ENCODE peak calls at places on chromosomes 3 and 15, in nine cellular contexts. U is OCI-LY7, L is uterus, N is neuronal stem cell, Z is MM.1S, R is astrocyte, G is osteoblast, B is A549, M is gastrocnemius medialis. E is an unnamed sample. For H3K4me1, the result is how much of the 10 kb centered on the place peaks cover.

GRCh38 chr15:83320404-83320803 is 35.9 kb upstream of the BNC1 start:
- DNase-seq in Z (no peak), U (no peak), M (no peak), R (peak), B (peak), G (peak), L (no peak), N (no peak), E (no peak)

GRCh38 chr3:161475905-161476304 is 20.7 kb upstream of the OTOL1 start:
- DNase-seq in R (peak), Z (no peak), G (peak), L (no peak), M (no peak), B (peak), U (no peak), N (no peak), E (no peak)

GRCh38 chr15:98800437-98801233 is 152.3 kb downstream of the IGF1R start:
- DNase-seq in Z (no peak), B (peak), R (peak), M (peak), L (peak), U (no peak), G (no peak), N (peak), E (peak)

GRCh38 chr3:168162172-168162571 is 66.4 kb upstream of the GOLIM4 start:
- DNase-seq in L (no peak), Z (no peak), M (no peak), B (no peak), N (no peak), R (peak), U (no peak), G (no peak), E (no peak)

GRCh38 chr3:12773724-12774105 is 14.7 kb upstream of the TMEM40 start:
- DNase-seq in G (no peak), R (no peak), N (no peak), Z (no peak), L (no peak), U (no peak), M (no peak), B (no peak), E (no peak)

GRCh38 chr3:31772781-31773180 is 208.3 kb downstream of the OSBPL10 start:
- DNase-seq in U (no peak), Z (no peak), G (no peak), B (no peak), R (no peak), N (no peak), L (no peak), M (no peak), E (no peak)

GRCh38 chr3:13294442-13295351 is 125.4 kb downstream of the NUP210 start:
- DNase-seq in L (no peak), B (no peak), Z (no peak), M (no peak), U (peak), N (no peak), R (no peak), G (no peak), E (no peak)

GRCh38 chr3:14537590-14538450 is 2.3 kb downstream of the GRIP2 start:
- DNase-seq in R (no peak), Z (no peak), L (no peak), N (no peak), U (peak), G (peak), B (peak), M (peak), E (peak)

GRCh38 chr15:52656412-52656811 is 22.8 kb downstream of the ATOSA start:
- DNase-seq in Z (peak), U (no peak), G (no peak), N (no peak), L (no peak), M (no peak), R (no peak), B (no peak), E (no peak)

GRCh38 chr15:35698331-35698730 is 152.4 kb upstream of the DPH6 start:
- DNase-seq in B (no peak), N (no peak), Z (no peak), G (no peak), M (no peak), R (no peak), U (no peak), L (no peak), E (no peak)

GRCh38 chr3:170090601-170090981 is 52.8 kb downstream of the GPR160 start:
- DNase-seq in M (no peak), N (no peak), B (no peak), U (no peak), Z (no peak), L (no peak), G (no peak), R (no peak), E (no peak)

GRCh38 chr3:23685484-23686258 is 120.1 kb upstream of the UBE2E1 start:
- DNase-seq in Z (no peak), N (no peak), G (peak), R (peak), B (peak), M (peak), U (no peak), L (peak), E (peak)

GRCh38 chr3:102069211-102069662 is 219.9 kb downstream of the NFKBIZ start:
- DNase-seq in U (no peak), M (no peak), N (no peak), L (no peak), R (peak), G (peak), B (peak), Z (no peak), E (no peak)

GRCh38 chr3:140629351-140630137 is 48.3 kb upstream of the TRIM42 start:
- DNase-seq in M (no peak), R (peak), N (no peak), Z (no peak), U (no peak), L (no peak), B (peak), G (peak), E (no peak)

GRCh38 chr15:80934761-80935221 is 54.8 kb downstream of the MESD start:
- DNase-seq in B (peak), M (no peak), L (no peak), R (peak), Z (no peak), U (no peak), N (no peak), G (peak), E (no peak)

GRCh38 chr15:74319596-74320357 is 47.7 kb downstream of the CYP11A1 start:
- DNase-seq in G (peak), M (no peak), Z (no peak), R (no peak), N (peak), B (no peak), L (no peak), U (no peak), E (peak)

GRCh38 chr15:44159492-44159891 is 35.6 kb downstream of the FRMD5 start:
- DNase-seq in R (no peak), L (no peak), N (no peak), M (no peak), G (no peak), B (peak), U (no peak), Z (no peak), E (no peak)

GRCh38 chr3:42263354-42264346 is 2.3 kb downstream of the CCK start:
- DNase-seq in B (no peak), R (no peak), N (peak), Z (no peak), L (no peak), U (no peak), M (no peak), G (no peak), E (no peak)

GRCh38 chr3:83195243-83195642 is 1433.8 kb upstream of the GBE1 start:
- DNase-seq in G (no peak), N (no peak), B (no peak), U (no peak), L (no peak), R (no peak), M (no peak), Z (no peak), E (no peak)

GRCh38 chr15:46677491-46677890 is 1039.8 kb upstream of the SEMA6D start:
- DNase-seq in B (no peak), Z (no peak), L (no peak), G (no peak), M (no peak), U (no peak), R (no peak), N (no peak), E (no peak)

GRCh38 chr3:187208159-187208558 is 10.9 kb downstream of the RTP1 start:
- DNase-seq in U (no peak), N (no peak), M (no peak), B (no peak), G (no peak), R (peak), L (no peak), Z (no peak), E (peak)

GRCh38 chr15:43799209-43799944 is 643 bp downstream of the SERINC4 start:
- DNase-seq in Z (no peak), B (no peak), N (no peak), G (no peak), L (no peak), U (peak), M (no peak), R (no peak), E (no peak)

GRCh38 chr15:36951747-36952247 is 148.6 kb downstream of the MEIS2 start:
- DNase-seq in B (peak), U (no peak), Z (no peak), M (no peak), G (no peak), N (peak), L (no peak), R (peak), E (no peak)

GRCh38 chr3:62049033-62049432 is 324.3 kb downstream of the FEZF2 start:
- DNase-seq in N (no peak), Z (no peak), G (no peak), L (no peak), U (no peak), M (no peak), R (peak), B (no peak), E (no peak)

GRCh38 chr3:187963677-187964385 is 190.1 kb upstream of the LPP start:
- DNase-seq in M (peak), Z (no peak), B (no peak), U (peak), L (no peak), N (no peak), G (no peak), R (no peak), E (no peak)

GRCh38 chr3:155356594-155357370 is 63.3 kb upstream of the STRIT1 start:
- DNase-seq in B (peak), U (peak), N (no peak), Z (no peak), R (no peak), G (no peak), M (no peak), L (no peak), E (no peak)

DNA sequence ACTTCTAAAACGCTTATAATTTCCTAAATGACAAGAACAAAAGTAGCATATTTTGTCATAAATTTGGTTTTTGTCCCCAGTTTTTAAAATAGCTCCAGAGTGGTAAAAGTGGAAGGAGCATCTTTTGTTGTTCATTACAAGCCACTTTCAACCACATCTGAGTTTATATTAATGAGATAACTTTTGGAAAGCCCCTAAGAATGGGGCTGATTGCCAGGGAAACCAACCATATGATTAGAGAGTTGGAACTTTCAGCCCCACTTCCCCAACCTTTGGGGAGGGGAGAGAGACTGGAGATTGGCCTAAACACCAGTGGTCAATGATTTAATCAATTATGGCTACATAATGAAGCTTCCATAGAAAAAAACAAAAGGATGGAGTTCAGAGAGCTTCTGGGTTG is 57.4 kb downstream of the CPA3 start:
- DNase-seq in Z (peak), B (no peak), N (no peak), G (no peak), R (no peak), U (no peak), M (no peak), L (no peak), E (no peak)
- H3K4me1 ChIP-seq in Z (under half), B (under half), N (under half), G (under half), R (under half), U (under half), M (under half), L (under half), E (under half)

DNA sequence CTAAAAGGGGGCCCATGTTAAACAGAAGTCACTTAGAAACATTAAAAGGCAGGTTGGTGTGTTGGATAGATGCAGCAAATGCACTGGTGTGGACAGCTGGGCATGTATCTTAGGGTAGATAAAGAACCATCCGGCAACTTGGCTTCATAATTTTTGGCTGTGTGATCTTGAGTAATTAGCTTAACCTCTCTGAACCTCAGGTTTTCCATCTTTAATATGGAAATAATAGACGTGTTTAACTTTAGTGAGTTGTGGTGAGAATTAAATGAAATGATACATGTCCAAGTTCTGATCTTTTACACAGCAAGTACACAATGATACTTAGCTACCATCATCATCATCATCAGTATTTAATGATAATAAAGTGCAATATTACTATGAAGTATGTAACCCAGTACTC is 330.4 kb downstream of the FOXP1 start:
- DNase-seq in M (no peak), B (no peak), L (no peak), N (no peak), Z (no peak), U (no peak), G (no peak), R (no peak), E (no peak)
- H3K4me1 ChIP-seq in M (under half), B (half or more), L (under half), N (under half), Z (under half), U (under half), G (half or more), R (under half), E (under half)

DNA sequence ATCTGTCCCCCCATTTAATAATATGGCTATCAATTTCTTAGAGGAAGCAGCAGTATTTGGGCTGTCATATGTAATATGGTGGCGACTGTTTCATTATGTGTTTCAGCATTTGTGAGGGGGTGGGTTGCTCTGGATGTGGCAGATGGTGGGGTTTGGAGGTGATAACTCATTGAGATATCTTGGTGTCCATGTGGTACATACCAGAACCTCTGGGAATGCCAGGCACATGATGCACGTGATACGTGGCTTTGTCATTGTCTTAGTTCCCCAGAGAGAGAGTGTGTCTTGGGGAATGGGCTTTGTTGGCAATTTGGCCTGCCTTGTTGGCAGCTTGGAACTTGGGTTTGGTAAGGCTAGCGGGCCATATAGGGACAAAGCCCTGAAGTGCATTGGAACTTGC is 79.7 kb downstream of the DNASE1L3 start:
- DNase-seq in G (no peak), Z (no peak), N (no peak), R (no peak), M (no peak), U (no peak), B (no peak), L (no peak), E (no peak)
- H3K4me1 ChIP-seq in G (under half), Z (under half), N (under half), R (under half), M (under half), U (under half), B (under half), L (under half), E (under half)

DNA sequence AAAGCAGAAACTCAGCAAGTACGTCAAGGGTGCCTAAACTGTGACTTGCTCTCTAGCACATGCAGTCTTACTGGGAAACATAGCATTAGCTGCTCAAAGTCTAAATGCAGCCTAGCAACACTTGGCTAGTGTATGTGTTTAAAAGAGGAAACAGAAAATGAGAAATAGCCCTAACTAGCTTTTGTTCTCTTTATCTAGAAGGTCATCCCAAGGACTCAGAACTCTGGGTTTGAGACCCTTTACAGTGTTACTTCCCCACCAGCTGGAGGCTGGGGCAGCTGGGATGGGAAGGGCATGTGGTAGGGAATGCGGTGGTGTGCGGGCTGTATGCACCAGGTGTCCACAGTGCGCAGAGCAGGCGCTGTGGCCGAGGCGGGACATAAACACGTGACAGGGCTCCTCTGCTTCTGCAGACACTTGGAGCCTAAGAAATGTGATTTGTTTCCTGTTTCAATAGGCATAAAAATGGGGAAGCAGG is 13.3 kb downstream of the ETV5 start:
- DNase-seq in Z (peak), L (no peak), R (no peak), M (no peak), U (no peak), N (no peak), B (no peak), G (no peak), E (no peak)
- H3K4me1 ChIP-seq in Z (under half), L (under half), R (under half), M (under half), U (under half), N (under half), B (under half), G (under half), E (under half)

GRCh38 chr3:195194559-195195161 is 76.3 kb downstream of the XXYLT1 start:
- DNase-seq in M (no peak), L (no peak), G (no peak), U (no peak), R (no peak), B (no peak), Z (no peak), N (no peak), E (no peak)
- H3K4me1 ChIP-seq in M (under half), L (under half), G (under half), U (under half), R (under half), B (under half), Z (under half), N (under half), E (under half)

GRCh38 chr3:43286115-43286885 is at the start of gene SNRK:
- DNase-seq in Z (peak), G (peak), L (peak), R (peak), U (peak), B (peak), N (peak), M (peak), E (peak)
- H3K4me1 ChIP-seq in Z (under half), G (under half), L (under half), R (under half), U (under half), B (under half), N (under half), M (under half), E (under half)

GRCh38 chr3:40186508-40186907 is 123.0 kb upstream of the EIF1B start:
- DNase-seq in B (no peak), N (no peak), Z (no peak), U (no peak), M (no peak), R (no peak), L (no peak), G (no peak), E (no peak)
- H3K4me1 ChIP-seq in B (under half), N (under half), Z (under half), U (under half), M (under half), R (under half), L (under half), G (under half), E (under half)